ENCODE peak calls at places on chromosome 21, in seven cellular contexts. C is GM23338, N is foreskin keratinocyte, U is astrocyte of the spinal cord, X is GM10248, B is fibroblast of pulmonary artery, J is neural crest cell. T is an unnamed sample.

GRCh38 chr21:17725339-17725738 is 93.8 kb downstream of the C21orf91 start:
- DNase-seq in B (no peak), U (no peak), J (no peak), C (no peak), N (no peak), X (no peak), T (no peak)

GRCh38 chr21:16279658-16280581 is 550.1 kb downstream of the USP25 start:
- DNase-seq in B (peak; percentile 61), J (peak; percentile 59), N (no peak), C (peak; percentile 62), U (peak; percentile 85), X (no peak), T (peak; percentile 18)

GRCh38 chr21:26448751-26449150 is 124.3 kb downstream of the CYYR1 start:
- DNase-seq in N (peak; percentile 87), X (no peak), B (peak; percentile 52), U (no peak), C (no peak), J (no peak), T (no peak)

GRCh38 chr21:29737188-29737587 is 202.6 kb downstream of the GRIK1 start:
- DNase-seq in J (no peak), U (no peak), N (no peak), B (no peak), X (no peak), C (no peak), T (no peak)

GRCh38 chr21:40153351-40153750 is 286.1 kb downstream of the PCP4 start:
- DNase-seq in U (no peak), X (no peak), N (no peak), J (no peak), B (no peak), C (no peak), T (no peak)

GRCh38 chr21:35096959-35097358 is 47.9 kb upstream of the RUNX1 start:
- DNase-seq in U (no peak), B (no peak), N (no peak), J (no peak), X (no peak), C (no peak), T (no peak)

GRCh38 chr21:38240121-38240520 is 16.7 kb upstream of the KCNJ15 start:
- DNase-seq in U (peak; percentile 45), J (no peak), C (no peak), N (no peak), B (no peak), X (no peak), T (no peak)

GRCh38 chr21:27532081-27532480 is 565.2 kb upstream of the ADAMTS5 start:
- DNase-seq in J (no peak), B (peak; percentile 61), U (peak; percentile 22), C (no peak), X (no peak), N (peak; percentile 46), T (no peak)

GRCh38 chr21:34554227-34554626 is 42.2 kb upstream of the KCNE1 start:
- DNase-seq in B (no peak), U (no peak), J (no peak), C (no peak), N (no peak), X (no peak), T (no peak)

GRCh38 chr21:38993561-38993960 is 187.8 kb downstream of the ETS2 start:
- DNase-seq in J (no peak), B (peak; percentile 98), C (no peak), U (peak; percentile 86), X (no peak), N (peak; percentile 99), T (peak; percentile 96)

GRCh38 chr21:38492002-38492401 is 6.3 kb downstream of the ERG start:
- DNase-seq in C (no peak), U (no peak), B (no peak), N (no peak), J (no peak), X (no peak), T (no peak)

GRCh38 chr21:42861311-42862122 is 17.8 kb downstream of the WDR4 start:
- DNase-seq in J (no peak), C (no peak), X (no peak), B (no peak), N (no peak), U (no peak), T (peak; percentile 67)

GRCh38 chr21:42862123-42862475 is 17.2 kb downstream of the WDR4 start:
- DNase-seq in U (no peak), N (no peak), B (no peak), J (no peak), C (no peak), X (no peak), T (no peak)

GRCh38 chr21:42864286-42864685 is 15.1 kb downstream of the WDR4 start:
- DNase-seq in B (no peak), C (no peak), X (no peak), N (no peak), U (no peak), J (no peak), T (peak; percentile 71)

GRCh38 chr21:42863504-42863870 is 15.9 kb downstream of the WDR4 start:
- DNase-seq in B (peak; percentile 13), U (no peak), X (no peak), N (no peak), C (no peak), J (no peak), T (no peak)

DNA sequence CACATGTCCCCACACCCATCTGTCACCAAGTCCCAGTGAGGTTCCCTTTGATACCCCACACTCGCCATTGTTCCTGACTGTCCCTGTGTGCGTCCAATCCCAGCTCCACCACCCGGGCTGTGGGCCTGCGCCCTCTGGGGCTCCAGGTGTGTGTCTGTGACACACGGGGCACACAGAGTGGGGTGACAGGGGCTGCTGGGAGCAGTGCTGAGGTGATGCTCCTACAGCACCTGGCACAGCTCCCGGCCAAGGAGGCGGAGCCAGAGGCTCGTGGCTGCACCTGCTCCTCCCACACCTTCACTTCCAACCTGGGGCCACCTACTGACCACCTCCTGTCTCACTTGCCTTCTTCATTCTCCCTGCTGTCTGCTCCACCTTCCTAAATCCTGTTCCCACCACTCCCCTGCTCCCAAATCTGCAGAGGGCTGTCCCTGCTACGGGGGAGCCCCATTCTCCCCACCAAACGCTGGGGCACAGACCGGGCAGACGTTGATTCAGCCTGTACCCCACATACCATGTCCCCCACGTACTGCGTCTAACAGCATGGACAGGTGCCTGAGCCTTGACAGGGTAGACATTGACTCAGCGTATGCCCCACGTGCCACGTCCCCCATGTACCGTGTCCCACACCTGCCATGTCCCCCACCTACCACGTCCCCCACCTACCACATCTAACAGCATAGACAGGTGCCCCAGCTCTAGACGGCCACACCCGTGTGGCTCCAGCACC is 16.4 kb downstream of the WDR4 start:
- DNase-seq in N (peak; percentile 13), U (no peak), J (no peak), C (peak; percentile 37), X (no peak), B (no peak), T (peak; percentile 70)
- TF ChIP-seq CTCF in N (peak; percentile 58), U (no peak), J (no peak), C (peak; percentile 21), X (no peak), B (no peak), T (no peak)

GRCh38 chr21:45618846-45619485 is 24.6 kb upstream of the PCBP3 start:
- DNase-seq in N (no peak), C (no peak), J (no peak), X (no peak), U (no peak), B (peak; percentile 59), T (peak; percentile 51)
- TF ChIP-seq CTCF in N (no peak), C (no peak), J (no peak), X (no peak), U (no peak), B (no peak), T (no peak)

GRCh38 chr21:32412162-32412997 is at the start of gene EVA1C:
- DNase-seq in X (no peak), N (no peak), J (no peak), C (peak; percentile 73), U (peak; percentile 19), B (peak; percentile 77), T (peak; percentile 88)
- TF ChIP-seq CTCF in X (no peak), N (peak; percentile 45), J (no peak), C (no peak), U (no peak), B (no peak), T (no peak)

DNA sequence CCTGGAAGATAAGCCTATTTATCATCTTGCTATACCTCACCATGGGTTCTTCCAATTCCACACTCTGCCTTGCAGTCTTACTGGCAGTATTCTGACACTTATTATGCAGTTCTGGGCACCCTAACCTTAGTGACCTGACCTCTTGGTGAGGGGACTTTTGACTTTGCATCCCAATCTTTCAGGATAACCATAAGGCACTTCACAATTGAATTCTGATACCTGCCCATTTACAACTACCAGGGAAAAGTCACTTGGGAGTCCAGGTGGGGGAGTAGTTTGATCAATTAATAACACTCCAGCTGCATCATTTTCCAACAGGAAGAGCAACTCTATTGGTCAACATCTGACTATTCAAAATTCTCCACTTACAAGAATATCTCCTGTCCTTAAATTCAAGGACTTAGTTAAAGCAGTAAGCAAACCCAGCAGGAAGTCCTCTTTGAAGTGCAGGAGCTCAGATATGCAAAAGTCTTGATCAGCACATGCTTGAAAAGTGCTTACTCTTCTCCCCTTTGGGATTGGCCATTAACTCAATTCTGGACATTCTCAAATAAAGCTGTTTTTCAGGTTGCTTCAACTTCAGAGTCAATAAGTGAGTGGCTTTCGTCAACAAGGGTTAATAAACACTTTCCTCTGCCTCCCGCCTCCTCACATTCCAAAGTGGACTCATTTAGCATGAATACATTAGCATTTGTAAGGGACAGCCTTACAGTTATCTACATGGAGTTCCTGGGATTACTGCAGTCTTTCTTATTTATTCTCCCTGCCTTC is 177.4 kb upstream of the NRIP1 start:
- DNase-seq in J (no peak), C (peak; percentile 92), N (no peak), X (no peak), B (no peak), U (no peak), T (no peak)
- TF ChIP-seq CTCF in J (no peak), C (no peak), N (peak; percentile 65), X (no peak), B (no peak), U (no peak), T (no peak)

GRCh38 chr21:33024278-33025103 is 1.2 kb upstream of the OLIG2 start:
- DNase-seq in J (no peak), X (peak; percentile 21), B (no peak), C (peak; percentile 45), N (no peak), U (no peak), T (peak; percentile 78)

GRCh38 chr21:33023574-33024277 is 2.0 kb upstream of the OLIG2 start:
- DNase-seq in X (no peak), N (no peak), C (peak; percentile 61), J (no peak), B (no peak), U (no peak), T (peak; percentile 85)

GRCh38 chr21:33026299-33026858 is 644 bp downstream of the OLIG2 start:
- DNase-seq in X (peak; percentile 26), B (no peak), J (no peak), N (no peak), C (no peak), U (no peak), T (peak; percentile 91)

GRCh38 chr21:33025471-33026298 is at the start of gene OLIG2:
- DNase-seq in B (no peak), J (peak; percentile 75), N (no peak), C (peak; percentile 98), X (peak; percentile 14), U (no peak), T (peak; percentile 67)

GRCh38 chr21:33025106-33025470 is 647 bp upstream of the OLIG2 start:
- DNase-seq in B (no peak), J (peak; percentile 52), X (peak; percentile 14), C (peak; percentile 82), N (no peak), U (no peak), T (peak; percentile 88)
- TF ChIP-seq CTCF in B (no peak), J (peak; percentile 49), X (no peak), C (peak; percentile 76), N (no peak), U (no peak), T (no peak)